ENCODE peak calls at places on chromosomes 5 and 9, in six cellular contexts. M, Q, J, O, V and I are unnamed samples.
A peak's percentile ranks its signal among the peaks of the same experiment; 100 is the strongest.

GRCh38 chr9:14210428-14210827 is 103.5 kb downstream of the NFIB start:
- DNase-seq in M (no peak), Q (no peak), J (no peak), O (no peak), V (no peak), I (no peak)

GRCh38 chr9:135562235-135562745 is 734 bp downstream of the PAEP start:
- DNase-seq in M (no peak), Q (no peak), J (no peak), O (no peak), V (no peak), I (no peak)

GRCh38 chr5:68258531-68258930 is 43.0 kb downstream of the PIK3R1 start:
- DNase-seq in M (no peak), Q (no peak), J (no peak), O (no peak), V (no peak), I (no peak)

GRCh38 chr5:79560774-79561524 is 47.0 kb upstream of the HOMER1 start:
- DNase-seq in M (peak; percentile 14), Q (no peak), J (no peak), O (no peak), V (no peak), I (peak; percentile 27)

GRCh38 chr5:181234116-181234454 is 9.6 kb downstream of the RACK1 start:
- DNase-seq in M (no peak), Q (no peak), J (no peak), O (no peak), V (no peak), I (no peak)

GRCh38 chr9:89529243-89530030 is 31.5 kb upstream of the SEMA4D start:
- DNase-seq in M (no peak), Q (no peak), J (no peak), O (no peak), V (no peak), I (no peak)

GRCh38 chr5:68169898-68170297 is 45.7 kb upstream of the PIK3R1 start:
- DNase-seq in M (no peak), Q (no peak), J (no peak), O (peak; percentile 61), V (no peak), I (peak; percentile 41)

GRCh38 chr9:2015581-2016410 is 649 bp downstream of the SMARCA2 start:
- DNase-seq in M (peak; percentile 54), Q (no peak), J (peak; percentile 61), O (peak; percentile 48), V (peak; percentile 57), I (peak; percentile 44)

GRCh38 chr5:150946351-150946905 is 41.6 kb upstream of the ZNF300 start:
- DNase-seq in M (no peak), Q (peak; percentile 44), J (peak; percentile 88), O (peak; percentile 92), V (peak; percentile 58), I (peak; percentile 95)

GRCh38 chr9:95511232-95511951 is 5.4 kb downstream of the PTCH1 start:
- DNase-seq in M (peak; percentile 66), Q (no peak), J (peak; percentile 62), O (peak; percentile 72), V (peak; percentile 58), I (peak; percentile 67)

GRCh38 chr5:77356740-77357139 is 135.4 kb downstream of the WDR41 start:
- DNase-seq in M (no peak), Q (peak; percentile 83), J (no peak), O (peak; percentile 71), V (no peak), I (peak; percentile 51)

GRCh38 chr9:93154293-93154903 is 20.3 kb upstream of the NINJ1 start:
- DNase-seq in M (peak; percentile 71), Q (no peak), J (peak; percentile 33), O (peak; percentile 22), V (no peak), I (peak; percentile 40)
- TF ChIP-seq CTCF in M (peak; percentile 96), Q (peak; percentile 80), J (no peak), O (peak; percentile 79), V (no peak), I (peak; percentile 78)

GRCh38 chr5:73985145-73985544 is 359.1 kb downstream of the ARHGEF28 start:
- DNase-seq in M (no peak), Q (no peak), J (peak; percentile 20), O (peak; percentile 16), V (no peak), I (peak; percentile 71)
- H3K4me3 ChIP-seq in M (no peak overlapping the region), Q (no peak overlapping the region), J (no peak overlapping the region), O (no peak overlapping the region), V (no peak overlapping the region), I (no peak overlapping the region)

GRCh38 chr5:155772009-155772662 is 554.8 kb upstream of the SGCD start:
- DNase-seq in M (no peak), Q (no peak), J (no peak), O (no peak), V (no peak), I (no peak)
- TF ChIP-seq CTCF in M (peak; percentile 13), Q (no peak), J (no peak), O (no peak), V (no peak), I (no peak)

GRCh38 chr5:139675825-139676224 is 27.7 kb downstream of the CXXC5 start:
- DNase-seq in M (no peak), Q (no peak), J (no peak), O (no peak), V (no peak), I (no peak)

GRCh38 chr5:139677404-139678282 is 29.5 kb downstream of the CXXC5 start:
- DNase-seq in M (no peak), Q (no peak), J (peak; percentile 79), O (no peak), V (no peak), I (no peak)

GRCh38 chr5:139676406-139676805 is 28.3 kb downstream of the CXXC5 start:
- DNase-seq in M (no peak), Q (no peak), J (no peak), O (no peak), V (no peak), I (no peak)

GRCh38 chr5:139678283-139678613 is 30.1 kb downstream of the CXXC5 start:
- DNase-seq in M (no peak), Q (no peak), J (no peak), O (no peak), V (no peak), I (no peak)

GRCh38 chr5:139676951-139677367 is 28.8 kb downstream of the CXXC5 start:
- DNase-seq in M (no peak), Q (no peak), J (no peak), O (no peak), V (no peak), I (no peak)
- H3K4me3 ChIP-seq in M (no peak overlapping the region), Q (no peak overlapping the region), J (no peak overlapping the region), O (no peak overlapping the region), V (no peak overlapping the region), I (no peak overlapping the region)

GRCh38 chr9:134547161-134548100 is 94.2 kb upstream of the COL5A1 start:
- DNase-seq in M (no peak), Q (no peak), J (no peak), O (no peak), V (no peak), I (no peak)
- TF ChIP-seq CTCF in M (no peak), Q (no peak), J (no peak), O (no peak), V (no peak), I (no peak)

DNA sequence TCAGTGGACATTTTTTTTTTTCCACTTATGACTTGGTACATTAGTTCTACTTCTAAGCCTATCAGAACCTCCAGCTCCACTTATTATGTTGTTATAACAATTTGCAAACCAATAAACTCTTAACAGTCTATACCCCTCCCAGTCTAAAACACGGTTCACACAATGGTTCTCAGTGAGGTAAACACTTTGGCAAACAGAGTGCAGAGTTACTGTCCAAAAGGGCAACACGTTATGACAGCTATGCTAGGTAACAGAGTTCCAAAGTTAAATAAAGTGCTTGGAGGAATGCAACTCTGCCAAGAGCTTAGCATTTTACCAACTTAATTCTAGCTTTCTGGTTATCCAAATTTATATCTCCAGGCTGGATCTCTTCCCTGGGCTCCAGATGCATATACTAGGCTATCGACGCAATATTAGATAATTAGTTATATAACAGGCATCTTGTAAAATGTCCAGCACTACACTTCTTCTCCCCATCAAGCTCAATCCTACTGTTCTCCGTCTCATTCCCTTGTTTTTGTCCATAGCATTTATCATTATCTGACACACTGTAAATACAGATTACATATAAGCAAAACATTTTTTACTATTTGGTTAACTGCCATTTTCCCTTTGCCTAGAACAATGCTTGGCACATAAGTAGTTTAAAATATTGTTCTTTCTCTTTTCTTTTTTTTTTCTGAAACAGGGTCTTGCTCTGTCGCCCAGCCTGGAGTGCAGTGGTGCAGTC is 14.3 kb downstream of the FNBP1 start:
- DNase-seq in M (no peak), Q (no peak), J (no peak), O (no peak), V (no peak), I (no peak)
- H3K4me3 ChIP-seq in M (no peak overlapping the region), Q (no peak overlapping the region), J (no peak overlapping the region), O (no peak overlapping the region), V (no peak overlapping the region), I (no peak overlapping the region)

GRCh38 chr5:14577964-14578363 is 3.6 kb upstream of the OTULINL start:
- DNase-seq in M (no peak), Q (no peak), J (no peak), O (no peak), V (no peak), I (no peak)
- TF ChIP-seq CTCF in M (no peak), Q (no peak), J (no peak), O (no peak), V (no peak), I (no peak)

GRCh38 chr5:56711191-56711590 is 104.2 kb upstream of the MAP3K1 start:
- DNase-seq in M (no peak), Q (peak; percentile 65), J (no peak), O (peak; percentile 71), V (no peak), I (peak; percentile 54)

GRCh38 chr5:56717253-56717987 is 97.9 kb upstream of the MAP3K1 start:
- DNase-seq in M (no peak), Q (no peak), J (no peak), O (peak; percentile 49), V (peak; percentile 53), I (no peak)

GRCh38 chr5:56715996-56716395 is 99.4 kb upstream of the MAP3K1 start:
- DNase-seq in M (no peak), Q (no peak), J (no peak), O (peak; percentile 65), V (no peak), I (no peak)

DNA sequence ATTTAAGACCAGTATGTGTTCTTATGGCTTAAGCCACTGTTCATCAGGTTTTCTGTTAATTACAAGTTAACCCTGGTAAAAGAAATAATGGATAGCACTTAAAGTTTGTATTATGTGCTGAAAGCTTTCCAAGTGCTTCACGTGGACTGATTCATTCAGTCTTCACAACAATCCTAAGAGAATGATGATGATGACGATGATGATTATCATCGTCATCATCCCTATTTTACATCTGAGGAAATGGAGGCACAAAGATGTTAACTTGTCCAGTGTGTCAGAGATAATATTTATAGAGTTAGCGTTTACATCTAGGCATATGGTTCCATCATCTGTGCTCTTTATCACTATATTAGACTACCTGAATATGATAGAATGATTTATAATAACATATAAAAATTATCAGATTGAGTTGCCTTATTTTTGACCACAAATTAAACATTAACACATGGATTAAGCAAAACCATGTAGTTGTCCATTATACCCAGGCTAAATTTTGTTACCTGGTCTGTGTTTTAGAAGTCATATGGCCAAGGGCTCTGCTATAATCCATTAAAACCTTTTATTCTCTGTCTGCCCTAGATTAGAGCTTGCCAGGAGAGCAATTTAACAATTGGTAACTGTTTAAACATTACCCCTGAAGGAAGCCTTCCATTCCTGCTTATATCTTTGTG is 102.3 kb upstream of the MAP3K1 start:
- DNase-seq in M (no peak), Q (no peak), J (no peak), O (no peak), V (no peak), I (no peak)
- H3K4me3 ChIP-seq in M (no peak overlapping the region), Q (no peak overlapping the region), J (no peak overlapping the region), O (no peak overlapping the region), V (no peak overlapping the region), I (no peak overlapping the region)